ENCODE peak calls at places on chromosome 2, in four cellular contexts. One of them, this sample, is unnamed.

GRCh38 chr2:52594036-52594435 is 1173.6 kb upstream of the CHAC2 start:
- DNase-seq in H9: no peak
- DNase-seq in IMR-90: peak
- DNase-seq in H1: no peak
- DNase-seq in this sample: peak

GRCh38 chr2:218398437-218399390 is 954 bp upstream of the CTDSP1 start:
- DNase-seq in H9: peak
- DNase-seq in IMR-90: peak
- DNase-seq in H1: peak
- DNase-seq in this sample: peak

GRCh38 chr2:118061135-118061955 is 26.9 kb upstream of the INSIG2 start:
- DNase-seq in H9: no peak
- DNase-seq in IMR-90: peak
- DNase-seq in H1: no peak
- DNase-seq in this sample: peak

GRCh38 chr2:193824474-193824873 is 1629.7 kb upstream of the TMEFF2 start:
- DNase-seq in H9: no peak
- DNase-seq in IMR-90: no peak
- DNase-seq in H1: no peak
- DNase-seq in this sample: no peak

GRCh38 chr2:164706522-164706921 is 85.2 kb upstream of the GRB14 start:
- DNase-seq in H9: no peak
- DNase-seq in IMR-90: peak
- DNase-seq in H1: no peak
- DNase-seq in this sample: peak

GRCh38 chr2:207256476-207257207 is 90.9 kb upstream of the KLF7 start:
- DNase-seq in H9: no peak
- DNase-seq in IMR-90: peak
- DNase-seq in H1: no peak
- DNase-seq in this sample: peak

GRCh38 chr2:8138923-8139667 is 542.8 kb upstream of the ID2 start:
- DNase-seq in H9: no peak
- DNase-seq in IMR-90: peak
- DNase-seq in H1: no peak
- DNase-seq in this sample: no peak

GRCh38 chr2:105868060-105868459 is 123.3 kb downstream of the NCK2 start:
- DNase-seq in H9: no peak
- DNase-seq in IMR-90: no peak
- DNase-seq in H1: no peak
- DNase-seq in this sample: no peak

GRCh38 chr2:239817011-239817490 is 208.1 kb downstream of the NDUFA10 start:
- DNase-seq in H9: peak
- DNase-seq in IMR-90: no peak
- DNase-seq in H1: no peak
- DNase-seq in this sample: no peak

GRCh38 chr2:227781841-227782240 is 31.8 kb upstream of the CCL20 start:
- DNase-seq in H9: no peak
- DNase-seq in IMR-90: no peak
- DNase-seq in H1: no peak
- DNase-seq in this sample: no peak

GRCh38 chr2:48265169-48266013 is 264.6 kb upstream of the STON1 start:
- DNase-seq in H9: no peak
- DNase-seq in IMR-90: no peak
- DNase-seq in H1: no peak
- DNase-seq in this sample: no peak
- H3K56ac ChIP-seq in H9: no peak
- H3K56ac ChIP-seq in IMR-90: no peak
- H3K56ac ChIP-seq in H1: no peak
- H3K56ac ChIP-seq in this sample: no peak

DNA sequence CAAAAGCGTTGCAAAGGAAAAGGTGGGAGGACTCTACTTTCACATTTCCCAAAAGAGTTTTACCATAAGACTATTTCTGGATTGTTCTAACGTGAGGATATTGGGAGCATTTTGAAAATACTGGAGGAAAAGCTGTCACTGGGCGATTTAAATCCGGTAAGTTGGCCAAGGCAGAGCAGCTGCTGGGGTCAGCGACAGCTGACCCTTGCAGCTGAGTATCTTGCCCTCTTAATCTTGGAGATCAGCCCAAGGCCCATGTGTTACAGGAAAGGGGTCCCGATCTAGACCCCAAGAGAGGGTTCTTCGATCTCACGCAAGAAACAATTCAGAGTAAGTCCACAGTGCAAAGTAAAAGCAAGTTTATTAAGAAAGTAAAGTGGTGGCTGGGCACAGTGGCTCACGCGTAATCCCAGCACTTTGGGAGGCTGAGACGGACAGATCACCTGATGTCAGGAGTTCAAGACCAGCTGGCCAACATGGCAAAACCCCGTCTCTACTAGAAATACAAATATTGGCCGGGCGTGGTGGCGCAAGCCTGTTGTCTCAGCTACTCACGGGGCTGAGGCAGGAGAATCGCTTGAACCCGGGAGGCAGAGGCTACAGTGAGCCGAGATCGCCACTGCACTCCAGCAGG is 975 bp upstream of the ST3GAL5 start:
- DNase-seq in H9: no peak
- DNase-seq in IMR-90: no peak
- DNase-seq in H1: no peak
- DNase-seq in this sample: no peak
- H4K8ac ChIP-seq in H9: no peak
- H4K8ac ChIP-seq in IMR-90: peak
- H4K8ac ChIP-seq in H1: no peak
- H4K8ac ChIP-seq in this sample: no peak

GRCh38 chr2:31138037-31138962 is at the start of gene GALNT14:
- DNase-seq in H9: peak
- DNase-seq in IMR-90: peak
- DNase-seq in H1: peak
- DNase-seq in this sample: peak

GRCh38 chr2:31137211-31138036 is 816 bp downstream of the GALNT14 start:
- DNase-seq in H9: peak
- DNase-seq in IMR-90: no peak
- DNase-seq in H1: peak
- DNase-seq in this sample: peak

GRCh38 chr2:31136732-31137131 is 1.5 kb downstream of the GALNT14 start:
- DNase-seq in H9: no peak
- DNase-seq in IMR-90: no peak
- DNase-seq in H1: no peak
- DNase-seq in this sample: no peak

GRCh38 chr2:31134450-31134849 is 3.8 kb downstream of the GALNT14 start:
- DNase-seq in H9: no peak
- DNase-seq in IMR-90: no peak
- DNase-seq in H1: no peak
- DNase-seq in this sample: no peak

DNA sequence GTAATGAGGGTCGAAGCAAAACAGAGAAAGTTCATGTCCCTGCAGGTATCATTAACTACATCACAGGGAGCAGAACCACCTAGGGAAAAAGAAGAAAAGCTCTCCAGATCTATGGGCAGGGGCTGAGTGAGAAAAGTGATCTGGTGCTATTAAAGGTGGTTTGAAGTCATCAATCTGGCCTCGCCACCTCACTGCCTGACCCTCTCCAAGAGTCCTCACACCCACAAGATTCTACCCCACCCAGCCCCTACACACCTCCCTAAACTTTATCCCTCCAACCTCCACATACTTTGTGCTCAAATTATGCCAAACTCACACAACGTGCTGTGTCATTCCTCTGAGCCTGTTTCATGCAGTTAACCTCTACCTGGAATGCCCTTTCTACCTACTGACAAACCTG is 2.2 kb downstream of the GALNT14 start:
- DNase-seq in H9: no peak
- DNase-seq in IMR-90: no peak
- DNase-seq in H1: no peak
- DNase-seq in this sample: no peak
- H3K56ac ChIP-seq in H9: no peak
- H3K56ac ChIP-seq in IMR-90: no peak
- H3K56ac ChIP-seq in H1: no peak
- H3K56ac ChIP-seq in this sample: no peak

GRCh38 chr2:74764429-74765272 is 69.3 kb upstream of the HK2 start:
- DNase-seq in H9: no peak
- DNase-seq in IMR-90: peak
- DNase-seq in H1: no peak
- DNase-seq in this sample: no peak
- H4K8ac ChIP-seq in H9: no peak
- H4K8ac ChIP-seq in IMR-90: peak
- H4K8ac ChIP-seq in H1: no peak
- H4K8ac ChIP-seq in this sample: no peak

DNA sequence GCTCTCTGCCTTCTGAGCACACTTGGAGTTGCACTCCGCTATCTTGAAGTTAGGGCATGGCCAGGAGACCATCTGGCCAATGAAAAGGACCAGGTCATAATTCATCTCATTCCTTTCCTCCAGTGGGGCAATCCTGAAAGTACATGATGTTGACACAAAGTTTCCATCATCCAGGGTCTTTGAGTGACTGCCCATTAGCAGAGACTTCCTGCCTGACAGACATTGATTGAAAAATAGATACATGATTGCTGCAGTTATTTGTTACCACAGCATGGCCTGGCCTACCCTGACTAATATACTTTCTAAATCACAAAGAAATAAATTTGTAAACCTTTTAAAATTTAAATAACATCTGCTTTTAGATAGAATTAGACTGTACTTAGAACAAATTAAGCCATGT is 50.0 kb upstream of the SCG2 start:
- DNase-seq in H9: no peak
- DNase-seq in IMR-90: no peak
- DNase-seq in H1: no peak
- DNase-seq in this sample: no peak
- H3K56ac ChIP-seq in H9: no peak
- H3K56ac ChIP-seq in IMR-90: no peak
- H3K56ac ChIP-seq in H1: no peak
- H3K56ac ChIP-seq in this sample: no peak

DNA sequence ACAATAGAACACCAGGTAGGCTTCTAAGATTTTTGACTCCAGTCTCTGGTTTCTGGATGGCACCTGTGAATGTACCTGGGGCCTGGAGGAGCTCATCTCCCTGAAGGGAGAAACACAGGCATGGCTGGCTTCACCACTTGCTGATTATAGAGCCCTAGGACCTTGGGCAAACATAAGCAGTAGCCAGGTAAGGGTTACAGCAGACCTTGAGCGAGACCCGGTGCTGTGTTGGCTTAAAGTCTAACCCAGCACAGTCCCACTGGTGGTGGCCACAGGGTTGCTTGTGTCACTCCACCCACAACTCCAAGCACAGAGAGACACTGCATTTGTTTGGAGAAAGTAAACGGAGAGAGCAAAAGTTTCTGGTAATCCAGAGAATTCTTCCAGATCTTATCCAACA is 104.7 kb upstream of the SPOPL start:
- DNase-seq in H9: no peak
- DNase-seq in IMR-90: no peak
- DNase-seq in H1: no peak
- DNase-seq in this sample: no peak
- H4K8ac ChIP-seq in H9: no peak
- H4K8ac ChIP-seq in IMR-90: no peak
- H4K8ac ChIP-seq in H1: no peak
- H4K8ac ChIP-seq in this sample: no peak

GRCh38 chr2:71675296-71675695 is 221.9 kb downstream of the DYSF start:
- DNase-seq in H9: peak
- DNase-seq in IMR-90: no peak
- DNase-seq in H1: peak
- DNase-seq in this sample: no peak
- H3K56ac ChIP-seq in H9: no peak
- H3K56ac ChIP-seq in IMR-90: no peak
- H3K56ac ChIP-seq in H1: no peak
- H3K56ac ChIP-seq in this sample: no peak

DNA sequence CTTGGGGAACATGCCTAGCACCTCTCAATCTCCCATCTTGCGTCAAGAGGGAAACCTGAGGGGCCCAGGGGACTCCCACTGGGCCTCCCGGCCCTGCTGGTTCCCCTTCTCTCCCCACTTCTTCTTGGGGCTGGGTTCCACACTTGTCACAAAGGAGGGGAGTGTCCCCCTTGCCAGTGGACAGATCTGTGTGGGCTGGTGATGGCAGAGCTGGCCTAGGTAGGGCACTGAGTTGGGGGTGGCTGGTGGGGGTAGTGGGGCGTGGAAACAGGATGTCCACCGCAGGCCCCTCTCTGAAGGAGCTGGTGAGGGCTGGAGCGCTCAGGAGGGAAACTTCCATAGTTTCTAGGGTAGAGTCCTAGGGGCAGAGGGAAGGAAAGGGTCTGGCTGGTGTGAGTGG is 184.0 kb upstream of the HAAO start:
- DNase-seq in H9: no peak
- DNase-seq in IMR-90: no peak
- DNase-seq in H1: no peak
- DNase-seq in this sample: no peak
- H4K8ac ChIP-seq in H9: no peak
- H4K8ac ChIP-seq in IMR-90: peak
- H4K8ac ChIP-seq in H1: no peak
- H4K8ac ChIP-seq in this sample: no peak

GRCh38 chr2:15763822-15764682 is 172.4 kb downstream of the DDX1 start:
- DNase-seq in H9: peak
- DNase-seq in IMR-90: no peak
- DNase-seq in H1: peak
- DNase-seq in this sample: no peak
- H3K56ac ChIP-seq in H9: no peak
- H3K56ac ChIP-seq in IMR-90: no peak
- H3K56ac ChIP-seq in H1: no peak
- H3K56ac ChIP-seq in this sample: no peak

GRCh38 chr2:172285760-172286159 is 141.6 kb upstream of the ITGA6 start:
- DNase-seq in H9: no peak
- DNase-seq in IMR-90: no peak
- DNase-seq in H1: no peak
- DNase-seq in this sample: no peak
- H4K8ac ChIP-seq in H9: no peak
- H4K8ac ChIP-seq in IMR-90: peak
- H4K8ac ChIP-seq in H1: no peak
- H4K8ac ChIP-seq in this sample: no peak